ENCODE peak calls at places on chromosomes 4 and X, in five cellular contexts. T is endothelial cell of umbilical vein, X is colonic mucosa, S is GM23248, Q is astrocyte. N is an unnamed sample. For H3K36me3, the result is how much of the 10 kb centered on the place peaks cover.

GRCh38 chr4:6451309-6451708 is 21.1 kb downstream of the PPP2R2C start:
- DNase-seq in T (no peak), X (no peak), S (no peak), Q (no peak), N (no peak)

GRCh38 chr4:145293658-145294057 is 113.3 kb upstream of the OTUD4 start:
- DNase-seq in T (no peak), X (no peak), S (peak), Q (peak), N (no peak)

GRCh38 chr4:177728361-177729152 is 286.3 kb upstream of the AGA start:
- DNase-seq in T (no peak), X (peak), S (peak), Q (peak), N (no peak)

GRCh38 chrX:152313529-152314302 is 137.4 kb downstream of the GABRA3 start:
- DNase-seq in T (no peak), X (no peak), S (no peak), Q (peak), N (peak)

GRCh38 chr4:72997409-72997808 is 72.1 kb downstream of the COX18 start:
- DNase-seq in T (no peak), X (no peak), S (peak), Q (peak), N (peak)

GRCh38 chr4:55729306-55730142 is 90.1 kb upstream of the EXOC1L start:
- DNase-seq in T (no peak), X (peak), S (no peak), Q (no peak), N (no peak)

GRCh38 chrX:152915541-152916241 is 17.8 kb downstream of the ZNF185 start:
- DNase-seq in T (peak), X (no peak), S (peak), Q (peak), N (peak)

GRCh38 chr4:76666940-76667532 is 230.9 kb downstream of the SOWAHB start:
- DNase-seq in T (no peak), X (peak), S (peak), Q (no peak), N (no peak)

GRCh38 chrX:110531873-110532272 is 173.2 kb downstream of the RTL9 start:
- DNase-seq in T (no peak), X (no peak), S (peak), Q (peak), N (no peak)

GRCh38 chr4:153153339-153153851 is 50.8 kb upstream of the TRIM2 start:
- DNase-seq in T (peak), X (peak), S (peak), Q (peak), N (peak)

GRCh38 chr4:146852365-146852764 is 93.3 kb downstream of the TTC29 start:
- DNase-seq in T (no peak), X (no peak), S (no peak), Q (no peak), N (no peak)

GRCh38 chr4:2663275-2663674 is 92.9 kb downstream of the TNIP2 start:
- DNase-seq in T (no peak), X (no peak), S (no peak), Q (no peak), N (no peak)

GRCh38 chr4:2666722-2667247 is 89.4 kb downstream of the TNIP2 start:
- DNase-seq in T (no peak), X (no peak), S (no peak), Q (no peak), N (no peak)

GRCh38 chr4:2672082-2672481 is 84.1 kb downstream of the TNIP2 start:
- DNase-seq in T (no peak), X (no peak), S (no peak), Q (no peak), N (no peak)

GRCh38 chr4:2671267-2671895 is 84.8 kb downstream of the TNIP2 start:
- DNase-seq in T (no peak), X (no peak), S (no peak), Q (no peak), N (no peak)

GRCh38 chr4:2667428-2667827 is 88.7 kb downstream of the TNIP2 start:
- DNase-seq in T (no peak), X (no peak), S (no peak), Q (no peak), N (no peak)
- H3K36me3 ChIP-seq in T (under half), X (under half), S (under half), Q (under half), N (under half)

GRCh38 chr4:110636231-110636676 is 13.4 kb upstream of the PITX2 start:
- DNase-seq in T (no peak), X (no peak), S (no peak), Q (no peak), N (no peak)
- H3K4me3 ChIP-seq in T (no peak), X (no peak), S (peak), Q (peak), N (no peak)

DNA sequence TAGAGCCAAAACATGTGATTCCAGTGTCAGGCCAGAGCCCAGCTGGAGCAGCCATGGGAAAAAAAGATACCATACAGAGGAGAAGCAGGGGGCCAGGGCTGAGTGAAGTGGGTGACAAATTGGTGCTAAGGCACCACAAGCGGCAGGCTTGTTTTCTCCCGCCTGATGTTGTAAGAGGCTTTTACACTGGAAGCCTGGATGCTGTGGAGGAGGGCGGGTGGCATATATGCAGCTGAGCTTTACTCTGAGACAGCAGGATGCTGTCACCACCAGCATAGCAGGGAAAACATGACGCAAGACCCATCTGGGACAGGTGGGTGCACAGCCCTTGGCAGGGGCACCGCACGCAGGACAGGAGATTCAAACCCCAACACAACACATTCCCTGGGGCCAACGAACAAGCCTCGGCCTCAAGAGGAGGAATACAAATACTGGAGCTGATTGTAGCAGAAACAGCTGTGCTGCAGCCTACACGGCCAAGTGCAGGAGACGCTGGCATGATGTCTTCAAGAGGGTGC is 91.9 kb downstream of the TSPAN5 start:
- DNase-seq in T (no peak), X (no peak), S (peak), Q (no peak), N (no peak)
- H3K27ac ChIP-seq in T (no peak), X (no peak), S (no peak), Q (no peak), N (no peak)

DNA sequence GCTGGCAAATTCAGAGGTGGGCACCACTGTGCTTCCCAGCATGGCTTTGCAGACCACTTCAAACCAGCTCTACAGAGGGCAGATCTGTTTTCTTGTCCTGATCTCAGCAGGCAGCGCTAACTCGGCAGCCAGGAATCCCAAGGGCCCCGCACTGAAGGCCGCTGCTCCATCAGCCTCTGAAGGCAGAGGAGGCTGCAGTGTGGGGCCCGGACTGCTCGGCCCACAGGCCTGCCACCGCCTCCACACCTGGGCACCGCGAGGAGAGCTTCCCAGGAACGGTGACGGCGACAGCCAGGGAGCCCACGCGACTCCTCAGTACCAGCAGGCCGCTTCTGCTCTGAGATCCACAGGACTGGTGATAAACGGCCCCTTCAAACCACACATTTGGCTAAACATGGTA is 23.7 kb downstream of the DCTD start:
- DNase-seq in T (no peak), X (no peak), S (no peak), Q (no peak), N (no peak)
- H3K36me3 ChIP-seq in T (under half), X (under half), S (half or more), Q (under half), N (under half)

DNA sequence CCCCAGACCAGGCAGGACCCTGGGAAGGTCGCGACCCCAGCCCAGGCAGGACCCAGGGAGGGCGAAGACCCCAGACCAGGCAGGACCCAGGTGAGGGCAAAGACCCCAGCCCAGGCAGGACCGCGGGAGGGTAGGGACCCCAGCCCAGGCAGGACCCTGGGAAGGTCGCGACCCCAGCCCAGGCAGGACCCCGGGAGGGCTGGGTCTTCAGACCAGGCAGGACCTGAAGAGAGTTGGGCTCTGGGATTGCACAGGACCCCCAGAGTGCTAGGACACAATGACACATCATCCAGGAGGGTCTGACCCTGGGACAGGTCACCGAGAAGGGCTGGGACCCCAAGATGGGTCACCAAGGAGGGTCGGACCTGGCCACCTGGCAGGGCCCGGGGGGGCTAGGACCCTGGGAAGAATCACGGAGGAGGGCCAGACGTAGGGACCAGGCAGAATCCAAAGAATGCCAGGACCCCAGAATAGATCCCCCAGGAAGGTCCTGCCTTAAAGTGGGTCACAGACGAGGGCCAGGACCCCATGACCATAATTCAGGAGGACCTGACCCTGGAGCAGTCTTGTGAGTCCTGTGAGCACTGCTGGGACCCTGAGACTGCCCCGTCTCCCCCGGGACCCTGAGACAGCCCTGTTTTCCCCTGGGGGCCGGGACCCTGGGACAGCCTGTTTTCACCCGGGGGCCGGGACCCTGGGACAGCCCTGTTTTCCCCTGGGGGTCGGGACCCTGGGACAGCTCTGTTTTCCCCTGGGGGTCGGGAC is 1.4 kb downstream of the PCGF3 start:
- DNase-seq in T (no peak), X (no peak), S (peak), Q (no peak), N (no peak)
- H3K4me3 ChIP-seq in T (no peak), X (peak), S (peak), Q (peak), N (peak)

GRCh38 chr4:86893136-86893535 is 914 bp upstream of the C4orf36 start:
- DNase-seq in T (no peak), X (no peak), S (no peak), Q (no peak), N (no peak)
- H3K27ac ChIP-seq in T (no peak), X (no peak), S (no peak), Q (no peak), N (no peak)